ENCODE peak calls at places on chromosomes 12 and 14, in seven cellular contexts. F is right atrium auricular region, D is A549, K is heart right ventricle, W is cardiac muscle cell, J is suprapubic skin, S is psoas muscle. X is an unnamed sample.
A peak's percentile ranks its signal among the peaks of the same experiment; 100 is the strongest.

GRCh38 chr12:90295858-90296257 is 587.2 kb upstream of the ATP2B1 start:
- DNase-seq in F (no peak), D (no peak), K (no peak), W (no peak), J (no peak), S (no peak), X (no peak)

GRCh38 chr12:102202556-102202955 is 4.9 kb upstream of the PMCH start:
- DNase-seq in F (no peak), D (no peak), K (no peak), W (no peak), J (no peak), S (no peak), X (no peak)

GRCh38 chr12:67747869-67748760 is 99.6 kb downstream of the DYRK2 start:
- DNase-seq in F (no peak), D (peak; percentile 15), K (no peak), W (no peak), J (no peak), S (peak; percentile 55), X (no peak)

GRCh38 chr14:100031506-100032281 is 33.5 kb upstream of the EVL start:
- DNase-seq in F (peak; percentile 82), D (peak; percentile 96), K (no peak), W (no peak), J (peak; percentile 72), S (peak; percentile 28), X (no peak)

GRCh38 chr12:80655751-80656150 is 51.7 kb upstream of the MYF6 start:
- DNase-seq in F (no peak), D (no peak), K (no peak), W (no peak), J (no peak), S (no peak), X (no peak)

GRCh38 chr12:26822051-26822450 is 10.9 kb downstream of the ITPR2 start:
- DNase-seq in F (no peak), D (no peak), K (no peak), W (no peak), J (no peak), S (no peak), X (no peak)

GRCh38 chr12:20367731-20368652 is at the start of gene PDE3A:
- DNase-seq in F (peak; percentile 81), D (peak; percentile 84), K (peak; percentile 74), W (peak; percentile 78), J (peak; percentile 71), S (peak; percentile 55), X (peak; percentile 49)

GRCh38 chr12:25482637-25483036 is 70.4 kb downstream of the LMNTD1 start:
- DNase-seq in F (no peak), D (no peak), K (no peak), W (peak; percentile 23), J (no peak), S (no peak), X (no peak)

GRCh38 chr12:7989827-7990491 is 42.6 kb upstream of the FOXJ2 start:
- DNase-seq in F (no peak), D (no peak), K (peak; percentile 20), W (no peak), J (peak; percentile 56), S (no peak), X (no peak)

GRCh38 chr14:69350892-69351291 is 47.2 kb downstream of the ERH start:
- DNase-seq in F (no peak), D (no peak), K (no peak), W (no peak), J (no peak), S (no peak), X (no peak)

GRCh38 chr14:39755269-39755878 is 323.1 kb upstream of the FBXO33 start:
- DNase-seq in F (no peak), D (no peak), K (no peak), W (no peak), J (no peak), S (no peak), X (no peak)

GRCh38 chr14:82999802-83000201 is 1466.1 kb upstream of the SEL1L start:
- DNase-seq in F (no peak), D (no peak), K (no peak), W (peak; percentile 10), J (no peak), S (no peak), X (no peak)

GRCh38 chr14:94581127-94581999 is at the start of gene SERPINA5:
- DNase-seq in F (peak; percentile 70), D (no peak), K (peak; percentile 32), W (peak; percentile 46), J (peak; percentile 72), S (peak; percentile 79), X (no peak)

GRCh38 chr14:57205953-57206352 is 62.8 kb downstream of the EXOC5 start:
- DNase-seq in F (no peak), D (no peak), K (no peak), W (no peak), J (no peak), S (no peak), X (no peak)

GRCh38 chr14:100972134-100972905 is 68.8 kb upstream of the RTL1 start:
- DNase-seq in F (no peak), D (no peak), K (no peak), W (no peak), J (no peak), S (no peak), X (no peak)

GRCh38 chr12:20188930-20189653 is 179.2 kb upstream of the PDE3A start:
- DNase-seq in F (no peak), D (no peak), K (no peak), W (peak; percentile 57), J (no peak), S (no peak), X (no peak)

GRCh38 chr12:91766454-91766853 is 379.2 kb downstream of the BTG1 start:
- DNase-seq in F (no peak), D (no peak), K (no peak), W (no peak), J (no peak), S (no peak), X (no peak)

GRCh38 chr12:5489760-5490432 is 58.0 kb downstream of the NTF3 start:
- DNase-seq in F (no peak), D (no peak), K (no peak), W (no peak), J (no peak), S (no peak), X (no peak)

GRCh38 chr12:51591020-51591901 is at the start of gene SCN8A:
- DNase-seq in F (no peak), D (peak; percentile 46), K (peak; percentile 18), W (peak; percentile 86), J (no peak), S (peak; percentile 27), X (peak; percentile 50)

GRCh38 chr12:53065975-53066593 is 13.1 kb downstream of the SPRYD3 start:
- DNase-seq in F (peak; percentile 86), D (peak; percentile 96), K (peak; percentile 86), W (peak; percentile 88), J (peak; percentile 91), S (peak; percentile 82), X (peak; percentile 67)
- H3K27ac ChIP-seq in F (peak overlapping the region; percentile 67), D (peak overlapping the region; percentile 87), K (peak overlapping the region; percentile 71), W (no peak overlapping the region), J (peak overlapping the region; percentile 68), S (peak overlapping the region; percentile 61), X (peak overlapping the region; percentile 80)

GRCh38 chr12:104630230-104630670 is 173.5 kb downstream of the CHST11 start:
- DNase-seq in F (no peak), D (no peak), K (no peak), W (no peak), J (no peak), S (no peak), X (no peak)

GRCh38 chr12:104626069-104626690 is 169.4 kb downstream of the CHST11 start:
- DNase-seq in F (no peak), D (no peak), K (no peak), W (no peak), J (no peak), S (no peak), X (no peak)

GRCh38 chr12:104627975-104628322 is 171.2 kb downstream of the CHST11 start:
- DNase-seq in F (no peak), D (no peak), K (no peak), W (no peak), J (no peak), S (no peak), X (no peak)

GRCh38 chr12:104627231-104627974 is 170.7 kb downstream of the CHST11 start:
- DNase-seq in F (no peak), D (no peak), K (no peak), W (no peak), J (no peak), S (no peak), X (no peak)

DNA sequence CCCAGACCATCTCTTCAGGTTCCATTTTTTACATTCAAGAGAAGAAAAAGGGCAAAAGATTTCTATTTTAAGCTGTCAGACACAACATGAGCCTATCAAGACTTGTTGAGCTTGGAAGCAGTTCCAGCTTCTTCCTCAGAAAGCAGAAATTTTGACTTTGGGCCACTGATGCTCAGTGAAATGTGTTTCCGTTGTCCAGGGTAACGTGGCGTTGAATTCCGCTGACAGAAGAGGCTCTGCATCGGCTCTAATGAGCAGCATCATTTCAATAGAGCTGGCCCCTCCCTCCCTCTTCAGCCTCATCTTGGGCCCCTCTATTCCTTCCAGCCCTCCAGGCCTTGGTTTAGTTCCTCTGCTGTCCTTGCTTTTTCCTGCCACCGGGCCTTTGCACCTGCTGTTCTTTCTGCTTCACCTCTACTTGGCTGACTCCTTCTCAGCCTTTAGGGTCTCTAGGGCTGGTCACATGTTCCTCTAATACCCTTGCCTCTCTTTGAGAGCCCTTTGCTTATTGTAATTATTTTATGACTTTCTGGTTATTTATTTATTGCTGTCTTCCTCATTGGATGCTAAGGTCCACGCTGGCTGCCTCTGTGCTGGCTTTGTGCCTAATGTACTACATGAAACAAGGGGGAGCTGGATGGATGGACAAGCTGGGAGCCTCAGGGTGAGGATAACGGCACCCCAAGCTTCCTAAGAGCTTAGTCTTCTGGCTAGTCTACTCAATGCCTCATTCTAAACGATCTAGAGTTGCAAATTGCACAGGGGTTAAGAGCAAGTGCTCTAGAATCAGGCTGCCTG is 171.8 kb downstream of the CHST11 start:
- DNase-seq in F (no peak), D (no peak), K (peak; percentile 27), W (no peak), J (no peak), S (no peak), X (no peak)
- H3K27ac ChIP-seq in F (peak overlapping the region; percentile 23), D (no peak overlapping the region), K (no peak overlapping the region), W (no peak overlapping the region), J (no peak overlapping the region), S (no peak overlapping the region), X (no peak overlapping the region)

GRCh38 chr14:32074887-32075572 is 2.1 kb upstream of the ARHGAP5 start:
- DNase-seq in F (no peak), D (no peak), K (no peak), W (no peak), J (no peak), S (no peak), X (no peak)
- H3K27ac ChIP-seq in F (peak overlapping the region; percentile 96), D (peak overlapping the region; percentile 96), K (peak overlapping the region; percentile 98), W (peak overlapping the region; percentile 97), J (peak overlapping the region; percentile 99), S (peak overlapping the region; percentile 95), X (peak overlapping the region; percentile 100)

DNA sequence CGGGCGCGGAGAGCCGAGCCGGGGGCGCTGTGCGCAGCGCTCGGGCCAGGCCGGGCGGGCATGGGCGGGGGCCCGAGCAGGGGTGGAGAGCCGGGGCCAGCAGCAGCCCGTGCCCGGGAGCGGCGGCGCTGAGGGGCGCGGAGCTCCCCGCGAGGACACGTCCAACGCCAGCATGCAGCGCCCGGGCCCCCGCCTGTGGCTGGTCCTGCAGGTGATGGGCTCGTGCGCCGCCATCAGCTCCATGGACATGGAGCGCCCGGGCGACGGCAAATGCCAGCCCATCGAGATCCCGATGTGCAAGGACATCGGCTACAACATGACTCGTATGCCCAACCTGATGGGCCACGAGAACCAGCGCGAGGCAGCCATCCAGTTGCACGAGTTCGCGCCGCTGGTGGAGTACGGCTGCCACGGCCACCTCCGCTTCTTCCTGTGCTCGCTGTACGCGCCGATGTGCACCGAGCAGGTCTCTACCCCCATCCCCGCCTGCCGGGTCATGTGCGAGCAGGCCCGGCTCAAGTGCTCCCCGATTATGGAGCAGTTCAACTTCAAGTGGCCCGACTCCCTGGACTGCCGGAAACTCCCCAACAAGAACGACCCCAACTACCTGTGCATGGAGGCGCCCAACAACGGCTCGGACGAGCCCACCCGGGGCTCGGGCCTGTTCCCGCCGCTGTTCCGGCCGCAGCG is 652 bp downstream of the FZD10 start:
- DNase-seq in F (no peak), D (no peak), K (no peak), W (peak; percentile 9), J (no peak), S (no peak), X (no peak)
- H3K27ac ChIP-seq in F (no peak overlapping the region), D (no peak overlapping the region), K (no peak overlapping the region), W (no peak overlapping the region), J (peak overlapping the region; percentile 56), S (no peak overlapping the region), X (no peak overlapping the region)

X was measured in caudate nucleus.